ENCODE peak calls at places on chromosomes 13 and 19, in nine cellular contexts. W is H1, Z is fibroblast of lung, G is hepatocyte, Y is endothelial cell of umbilical vein, J is mammary epithelial cell, B is neural progenitor cell, O is GM23338, V is HepG2. T is an unnamed sample.

GRCh38 chr13:27172495-27172842 is 858 bp upstream of the USP12 start:
- DNase-seq in B (no peak), Z (no peak), W (no peak), J (no peak), O (no peak), G (no peak), V (no peak), Y (no peak), T (no peak)

GRCh38 chr13:21237081-21237480 is 60.6 kb downstream of the MRPL57 start:
- DNase-seq in Z (no peak), B (no peak), G (no peak), V (no peak), W (no peak), Y (no peak), O (no peak), J (no peak), T (no peak)

GRCh38 chr19:48249502-48250014 is 6.2 kb downstream of the CARD8 start:
- DNase-seq in B (no peak), G (no peak), Z (no peak), W (no peak), Y (peak), V (no peak), O (no peak), J (no peak), T (no peak)

GRCh38 chr19:45800009-45800553 is 7.4 kb upstream of the DMWD start:
- DNase-seq in Z (peak), Y (no peak), G (no peak), O (no peak), W (no peak), J (peak), B (no peak), V (no peak), T (no peak)

GRCh38 chr19:1658446-1659433 is 6.3 kb upstream of the TCF3 start:
- DNase-seq in O (no peak), Z (no peak), Y (no peak), V (no peak), G (no peak), B (no peak), J (no peak), W (no peak), T (no peak)

GRCh38 chr13:25179810-25180437 is 7.8 kb upstream of the AMER2 start:
- DNase-seq in J (no peak), G (no peak), Z (no peak), B (no peak), Y (no peak), V (no peak), O (no peak), W (peak), T (no peak)

GRCh38 chr19:45901912-45902650 is at the start of gene MYPOP:
- DNase-seq in O (peak), Y (no peak), G (peak), W (no peak), B (peak), Z (no peak), J (no peak), V (no peak), T (no peak)

GRCh38 chr19:16315825-16316505 is 8.7 kb upstream of the KLF2 start:
- DNase-seq in V (no peak), B (no peak), Z (peak), O (no peak), J (peak), Y (no peak), G (peak), W (no peak), T (no peak)

GRCh38 chr19:679418-680286 is 3.5 kb downstream of the FSTL3 start:
- DNase-seq in B (peak), O (peak), V (no peak), G (peak), Y (peak), J (peak), Z (peak), W (no peak), T (no peak)

GRCh38 chr13:102326381-102327118 is 75.3 kb downstream of the FGF14 start:
- DNase-seq in O (no peak), B (no peak), Y (no peak), W (no peak), Z (no peak), V (no peak), J (no peak), G (no peak), T (no peak)

GRCh38 chr13:35953537-35954206 is 177.5 kb downstream of the DCLK1 start:
- DNase-seq in G (peak), V (peak), W (peak), B (peak), Z (peak), O (peak), J (peak), Y (peak), T (no peak)

GRCh38 chr19:35344511-35345031 is 3.1 kb upstream of the FFAR1 start:
- DNase-seq in W (peak), O (no peak), G (no peak), Z (no peak), V (no peak), B (no peak), Y (no peak), J (no peak), T (no peak)

GRCh38 chr19:44512326-44513298 is 12.3 kb upstream of the ZNF180 start:
- DNase-seq in O (peak), V (peak), Y (peak), W (peak), J (peak), B (peak), G (peak), Z (peak), T (peak)

GRCh38 chr19:45498411-45499195 is at the start of gene PPM1N:
- DNase-seq in G (peak), V (no peak), Y (no peak), O (peak), Z (no peak), B (peak), W (peak), J (no peak), T (no peak)

GRCh38 chr13:113855012-113855921 is 8.6 kb downstream of the GAS6 start:
- DNase-seq in W (peak), Y (no peak), O (no peak), G (no peak), V (no peak), Z (no peak), J (no peak), B (no peak), T (no peak)

GRCh38 chr19:54100560-54100959 is at the start of gene OSCAR:
- DNase-seq in B (no peak), Z (peak), Y (no peak), V (peak), J (no peak), G (no peak), O (no peak), W (no peak), T (no peak)

GRCh38 chr13:91540157-91540736 is 141.8 kb downstream of the GPC5 start:
- DNase-seq in W (no peak), B (no peak), Y (no peak), Z (peak), J (no peak), O (no peak), G (no peak), V (no peak), T (no peak)

DNA sequence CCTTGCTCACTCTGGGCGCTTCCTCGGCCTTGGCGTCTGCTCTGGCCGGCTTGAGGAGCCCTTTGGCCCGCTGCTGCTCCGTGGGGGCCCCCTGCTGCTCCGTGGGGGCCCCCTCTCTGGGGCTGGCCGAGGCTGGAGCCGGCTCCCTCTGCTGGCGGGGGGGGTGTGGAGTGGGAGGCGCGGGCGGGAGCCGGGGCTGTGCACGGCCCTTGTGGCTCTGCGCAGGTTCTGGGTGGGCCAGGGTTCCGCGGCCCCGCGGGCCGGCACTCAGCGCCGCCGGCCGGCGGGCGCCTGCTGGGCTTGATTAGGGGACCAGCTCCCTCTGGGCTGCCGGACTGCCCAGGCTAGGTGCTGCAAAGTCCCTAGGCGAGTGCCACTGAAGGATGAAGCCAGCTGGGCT is 436.2 kb downstream of the SLITRK6 start:
- DNase-seq in O (peak), J (no peak), Z (no peak), G (no peak), B (no peak), Y (no peak), V (no peak), W (no peak), T (no peak)
- TF ChIP-seq EZH2 in O (no peak), J (no peak), Z (no peak), G (no peak), B (no peak), Y (no peak), V (no peak), W (no peak), T (no peak)

GRCh38 chr19:14507704-14508246 is 10.4 kb downstream of the DNAJB1 start:
- DNase-seq in Y (peak), V (peak), O (no peak), W (no peak), B (no peak), G (peak), J (peak), Z (peak), T (no peak)

GRCh38 chr19:14505488-14506239 is 9.7 kb upstream of the GIPC1 start:
- DNase-seq in Y (peak), V (peak), Z (peak), B (peak), G (peak), W (peak), O (peak), J (peak), T (peak)

GRCh38 chr19:14497347-14497921 is 1.5 kb upstream of the GIPC1 start:
- DNase-seq in B (no peak), Z (no peak), W (no peak), O (peak), V (peak), J (no peak), G (no peak), Y (peak), T (no peak)

GRCh38 chr19:14503285-14503684 is 7.4 kb upstream of the GIPC1 start:
- DNase-seq in G (no peak), V (no peak), W (no peak), J (no peak), Y (no peak), O (no peak), Z (no peak), B (no peak), T (no peak)

GRCh38 chr19:14502334-14503092 is 6.6 kb upstream of the GIPC1 start:
- DNase-seq in G (no peak), J (no peak), Y (no peak), V (peak), O (no peak), B (no peak), W (no peak), Z (no peak), T (no peak)
- H3K27ac ChIP-seq in G (no peak), J (no peak), Y (no peak), V (no peak), O (no peak), B (no peak), W (no peak), Z (no peak), T (no peak)

GRCh38 chr19:3234800-3235199 is 10.3 kb downstream of the CELF5 start:
- DNase-seq in Z (no peak), G (no peak), V (no peak), B (no peak), Y (no peak), W (peak), O (peak), J (no peak), T (no peak)
- TF ChIP-seq CTCF in Z (no peak), G (no peak), V (peak), B (peak), Y (peak), W (peak), O (peak), J (peak), T (peak)

DNA sequence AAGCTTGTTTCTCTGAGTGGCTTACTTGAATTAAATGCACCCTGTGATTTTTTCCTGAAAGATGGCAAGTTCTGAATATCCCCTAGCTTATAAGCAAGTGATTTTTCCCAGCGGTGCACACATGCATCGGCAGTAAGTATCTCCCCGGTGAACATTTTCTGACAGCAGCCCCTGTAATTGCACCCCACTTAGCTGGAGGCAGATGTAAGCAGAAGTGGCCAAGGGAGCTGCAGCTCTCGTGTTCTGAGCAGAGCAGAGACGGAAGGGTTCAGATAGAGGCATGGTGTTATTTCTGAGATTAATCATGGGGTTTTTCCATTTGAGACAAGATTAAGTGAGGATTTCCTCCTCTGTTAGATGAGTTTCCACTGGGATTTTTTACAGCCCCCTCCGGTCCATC is 340.5 kb downstream of the SLC7A1 start:
- DNase-seq in J (no peak), G (no peak), Y (no peak), O (no peak), B (no peak), V (no peak), W (no peak), Z (no peak), T (no peak)
- TF ChIP-seq EZH2 in J (no peak), G (no peak), Y (no peak), O (no peak), B (no peak), V (no peak), W (no peak), Z (no peak), T (no peak)

T was measured in keratinocyte.